ENCODE peak calls at places on chromosomes 2 and 18, in four cellular contexts. One of them, this sample, is unnamed.
A peak's percentile ranks its signal among the peaks of the same experiment; 100 is the strongest.

GRCh38 chr18:50817898-50818250 is 1.9 kb downstream of the MRO start:
- DNase-seq in fibroblast of lung: peak; percentile 81
- DNase-seq in IMR-90: peak; percentile 28
- DNase-seq in coronary artery: no peak
- DNase-seq in this sample: no peak

GRCh38 chr2:232809349-232810124 is 33.2 kb upstream of the KCNJ13 start:
- DNase-seq in fibroblast of lung: no peak
- DNase-seq in coronary artery: no peak
- DNase-seq in IMR-90: no peak
- DNase-seq in this sample: peak; percentile 12

GRCh38 chr18:8121942-8122480 is 487.2 kb upstream of the RAB12 start:
- DNase-seq in fibroblast of lung: no peak
- DNase-seq in coronary artery: no peak
- DNase-seq in IMR-90: peak; percentile 94
- DNase-seq in this sample: no peak

GRCh38 chr18:11167778-11168177 is 18.4 kb upstream of the PIEZO2 start:
- DNase-seq in IMR-90: peak; percentile 85
- DNase-seq in fibroblast of lung: peak; percentile 43
- DNase-seq in coronary artery: no peak
- DNase-seq in this sample: no peak

GRCh38 chr18:11154369-11154982 is 5.1 kb upstream of the PIEZO2 start:
- DNase-seq in fibroblast of lung: peak; percentile 85
- DNase-seq in coronary artery: no peak
- DNase-seq in IMR-90: peak; percentile 76
- DNase-seq in this sample: no peak

GRCh38 chr2:6602471-6602870 is 263.2 kb downstream of the CMPK2 start:
- DNase-seq in IMR-90: peak; percentile 2
- DNase-seq in coronary artery: no peak
- DNase-seq in fibroblast of lung: no peak
- DNase-seq in this sample: no peak

GRCh38 chr2:19669605-19670004 is 232.2 kb downstream of the TTC32 start:
- DNase-seq in coronary artery: peak; percentile 35
- DNase-seq in fibroblast of lung: no peak
- DNase-seq in IMR-90: no peak
- DNase-seq in this sample: no peak

GRCh38 chr2:164706522-164706921 is 85.2 kb upstream of the GRB14 start:
- DNase-seq in fibroblast of lung: no peak
- DNase-seq in coronary artery: no peak
- DNase-seq in IMR-90: peak; percentile 76
- DNase-seq in this sample: no peak

GRCh38 chr2:213246665-213247281 is 37.5 kb upstream of the SPAG16 start:
- DNase-seq in IMR-90: peak; percentile 64
- DNase-seq in coronary artery: no peak
- DNase-seq in fibroblast of lung: peak; percentile 73
- DNase-seq in this sample: no peak

GRCh38 chr2:215626812-215627281 is 191.0 kb upstream of the FN1 start:
- DNase-seq in IMR-90: no peak
- DNase-seq in coronary artery: no peak
- DNase-seq in fibroblast of lung: no peak
- DNase-seq in this sample: no peak

GRCh38 chr18:43751203-43751602 is 473.9 kb upstream of the SYT4 start:
- DNase-seq in IMR-90: no peak
- DNase-seq in coronary artery: no peak
- DNase-seq in fibroblast of lung: no peak
- DNase-seq in this sample: no peak

GRCh38 chr2:227252831-227253230 is 72.2 kb upstream of the MFF start:
- DNase-seq in IMR-90: no peak
- DNase-seq in coronary artery: no peak
- DNase-seq in fibroblast of lung: no peak
- DNase-seq in this sample: no peak

GRCh38 chr2:221103930-221104329 is 468.2 kb downstream of the EPHA4 start:
- DNase-seq in fibroblast of lung: peak; percentile 22
- DNase-seq in coronary artery: no peak
- DNase-seq in IMR-90: no peak
- DNase-seq in this sample: peak; percentile 69

GRCh38 chr2:165009466-165009865 is 54.1 kb upstream of the SLC38A11 start:
- DNase-seq in coronary artery: no peak
- DNase-seq in fibroblast of lung: no peak
- DNase-seq in IMR-90: peak; percentile 7
- DNase-seq in this sample: no peak

GRCh38 chr2:182638652-182639051 is 77.4 kb upstream of the DNAJC10 start:
- DNase-seq in coronary artery: no peak
- DNase-seq in IMR-90: no peak
- DNase-seq in fibroblast of lung: no peak
- DNase-seq in this sample: no peak

GRCh38 chr2:109173311-109174171 is 44.5 kb downstream of the SH3RF3 start:
- DNase-seq in coronary artery: peak; percentile 96
- DNase-seq in IMR-90: peak; percentile 87
- DNase-seq in fibroblast of lung: peak; percentile 95
- DNase-seq in this sample: peak; percentile 70

GRCh38 chr2:1620081-1620480 is 124.2 kb downstream of the PXDN start:
- DNase-seq in coronary artery: peak; percentile 61
- DNase-seq in IMR-90: no peak
- DNase-seq in fibroblast of lung: no peak
- DNase-seq in this sample: no peak

GRCh38 chr18:2932247-2933181 is 80.4 kb downstream of the LPIN2 start:
- DNase-seq in fibroblast of lung: peak; percentile 81
- DNase-seq in coronary artery: no peak
- DNase-seq in IMR-90: peak; percentile 70
- DNase-seq in this sample: no peak

GRCh38 chr2:169006665-169007064 is 24.5 kb downstream of the ABCB11 start:
- DNase-seq in fibroblast of lung: no peak
- DNase-seq in IMR-90: no peak
- DNase-seq in coronary artery: no peak
- DNase-seq in this sample: no peak

GRCh38 chr2:45860136-45861106 is 208.9 kb downstream of the PRKCE start:
- DNase-seq in IMR-90: peak; percentile 38
- DNase-seq in coronary artery: no peak
- DNase-seq in fibroblast of lung: peak; percentile 86
- DNase-seq in this sample: peak; percentile 39

GRCh38 chr2:132589060-132589765 is 80.8 kb downstream of the LYPD1 start:
- DNase-seq in IMR-90: no peak
- DNase-seq in fibroblast of lung: no peak
- DNase-seq in coronary artery: no peak
- DNase-seq in this sample: no peak

GRCh38 chr2:6812857-6813530 is 52.7 kb downstream of the CMPK2 start:
- DNase-seq in fibroblast of lung: no peak
- DNase-seq in IMR-90: no peak
- DNase-seq in coronary artery: no peak
- DNase-seq in this sample: no peak

GRCh38 chr2:147173186-147173575 is 671.6 kb upstream of the ACVR2A start:
- DNase-seq in fibroblast of lung: peak; percentile 24
- DNase-seq in coronary artery: no peak
- DNase-seq in IMR-90: no peak
- DNase-seq in this sample: no peak

DNA sequence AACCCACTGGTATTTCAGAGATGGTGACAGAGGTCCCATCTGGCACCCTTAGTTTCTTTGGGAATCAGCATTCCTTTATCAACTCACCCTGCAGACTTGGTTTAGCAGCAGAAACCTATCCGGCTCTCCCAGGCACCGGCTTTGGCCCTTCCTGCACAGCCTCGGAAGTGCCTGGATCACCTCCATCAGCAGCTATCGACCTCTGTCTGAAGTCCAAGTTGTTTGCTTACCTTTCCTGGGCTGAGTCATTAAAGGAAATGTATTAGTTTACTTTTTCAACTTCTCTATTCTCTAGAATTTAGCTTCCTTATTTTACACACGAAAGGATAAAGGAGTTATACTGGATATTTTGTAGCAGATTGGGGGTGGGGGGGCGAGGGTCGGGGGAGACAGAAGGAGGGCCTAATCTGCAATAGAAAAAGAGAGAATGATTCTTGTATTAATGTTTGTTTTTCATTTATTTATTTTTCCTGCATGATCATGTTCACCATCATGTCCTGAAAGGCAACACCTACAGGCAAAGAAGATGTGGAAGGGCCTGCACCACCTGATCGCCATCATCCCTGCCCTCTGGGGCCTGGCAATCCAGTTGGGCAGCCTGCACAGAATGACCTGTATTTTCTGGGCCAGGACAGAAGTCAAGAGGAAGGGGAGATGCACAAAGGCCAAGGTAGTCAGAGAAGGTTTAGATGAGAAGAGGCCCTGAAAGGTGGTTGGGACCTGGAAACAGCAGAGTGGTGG is 22.1 kb upstream of the MAT2A start:
- DNase-seq in coronary artery: no peak
- DNase-seq in IMR-90: peak; percentile 65
- DNase-seq in fibroblast of lung: no peak
- DNase-seq in this sample: no peak
- H3K4me3 ChIP-seq in coronary artery: no peak overlapping the region
- H3K4me3 ChIP-seq in IMR-90: no peak overlapping the region
- H3K4me3 ChIP-seq in fibroblast of lung: no peak overlapping the region
- H3K4me3 ChIP-seq in this sample: no peak overlapping the region

GRCh38 chr2:108101481-108101880 is 115.2 kb downstream of the SLC5A7 start:
- DNase-seq in IMR-90: no peak
- DNase-seq in coronary artery: no peak
- DNase-seq in fibroblast of lung: no peak
- DNase-seq in this sample: no peak
- H3K27ac ChIP-seq in IMR-90: no peak overlapping the region
- H3K27ac ChIP-seq in coronary artery: no peak overlapping the region
- H3K27ac ChIP-seq in fibroblast of lung: no peak overlapping the region
- H3K27ac ChIP-seq in this sample: no peak overlapping the region

DNA sequence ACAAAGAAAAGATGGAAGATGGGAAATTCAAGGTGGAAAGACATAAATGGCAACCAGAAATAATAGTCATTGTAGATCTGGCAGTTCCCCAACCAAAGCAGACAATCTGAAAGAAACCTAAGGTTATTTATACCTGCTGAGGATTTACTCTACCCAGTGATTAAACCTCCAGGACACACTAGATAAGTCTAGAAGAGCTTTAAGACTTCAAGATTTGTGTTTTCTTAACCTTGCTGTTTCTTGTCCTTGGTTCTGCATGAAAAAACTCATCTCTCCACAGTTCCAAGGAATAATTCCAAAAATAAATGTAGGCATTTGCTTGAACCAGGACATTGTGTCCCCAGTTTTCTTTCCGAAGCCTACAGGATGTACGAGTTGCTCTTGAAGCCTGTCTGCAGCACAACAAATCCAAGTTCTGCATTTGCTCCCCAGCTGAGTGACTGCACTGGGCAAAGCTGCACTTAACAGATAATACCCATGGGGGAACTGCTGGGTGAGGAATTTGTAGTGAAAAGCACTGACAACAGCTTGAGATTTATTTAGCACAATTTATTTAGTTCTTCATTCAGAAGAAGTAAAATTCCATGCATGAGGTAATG is 19.7 kb downstream of the DTNA start:
- DNase-seq in IMR-90: no peak
- DNase-seq in fibroblast of lung: no peak
- DNase-seq in coronary artery: no peak
- DNase-seq in this sample: no peak
- H3K4me3 ChIP-seq in IMR-90: no peak overlapping the region
- H3K4me3 ChIP-seq in fibroblast of lung: no peak overlapping the region
- H3K4me3 ChIP-seq in coronary artery: no peak overlapping the region
- H3K4me3 ChIP-seq in this sample: no peak overlapping the region

GRCh38 chr2:176745543-176746331 is 466.9 kb upstream of the HNRNPA3 start:
- DNase-seq in coronary artery: no peak
- DNase-seq in fibroblast of lung: no peak
- DNase-seq in IMR-90: no peak
- DNase-seq in this sample: no peak
- H3K27ac ChIP-seq in coronary artery: no peak overlapping the region
- H3K27ac ChIP-seq in fibroblast of lung: no peak overlapping the region
- H3K27ac ChIP-seq in IMR-90: no peak overlapping the region
- H3K27ac ChIP-seq in this sample: no peak overlapping the region

GRCh38 chr2:27798476-27798875 is 27.0 kb downstream of the MRPL33 start:
- DNase-seq in coronary artery: no peak
- DNase-seq in fibroblast of lung: no peak
- DNase-seq in IMR-90: no peak
- DNase-seq in this sample: no peak

GRCh38 chr2:27796991-27797752 is 25.7 kb downstream of the MRPL33 start:
- DNase-seq in coronary artery: no peak
- DNase-seq in IMR-90: no peak
- DNase-seq in fibroblast of lung: no peak
- DNase-seq in this sample: peak; percentile 71

GRCh38 chr2:27798948-27799645 is 27.6 kb downstream of the MRPL33 start:
- DNase-seq in fibroblast of lung: peak; percentile 99
- DNase-seq in IMR-90: peak; percentile 100
- DNase-seq in coronary artery: peak; percentile 94
- DNase-seq in this sample: no peak

GRCh38 chr2:27800856-27801255 is 29.3 kb downstream of the MRPL33 start:
- DNase-seq in IMR-90: no peak
- DNase-seq in fibroblast of lung: no peak
- DNase-seq in coronary artery: no peak
- DNase-seq in this sample: no peak

GRCh38 chr2:27799646-27800010 is 28.1 kb downstream of the MRPL33 start:
- DNase-seq in IMR-90: no peak
- DNase-seq in fibroblast of lung: no peak
- DNase-seq in coronary artery: peak; percentile 76
- DNase-seq in this sample: no peak
- H3K4me3 ChIP-seq in IMR-90: no peak overlapping the region
- H3K4me3 ChIP-seq in fibroblast of lung: no peak overlapping the region
- H3K4me3 ChIP-seq in coronary artery: peak overlapping the region; percentile 22
- H3K4me3 ChIP-seq in this sample: no peak overlapping the region

GRCh38 chr18:23964282-23965238 is 50.0 kb upstream of the TTC39C start:
- DNase-seq in IMR-90: no peak
- DNase-seq in coronary artery: no peak
- DNase-seq in fibroblast of lung: no peak
- DNase-seq in this sample: no peak

GRCh38 chr18:23968638-23969037 is 45.9 kb upstream of the TTC39C start:
- DNase-seq in coronary artery: no peak
- DNase-seq in fibroblast of lung: no peak
- DNase-seq in IMR-90: no peak
- DNase-seq in this sample: no peak

GRCh38 chr18:23969664-23970063 is 44.9 kb upstream of the TTC39C start:
- DNase-seq in fibroblast of lung: no peak
- DNase-seq in coronary artery: no peak
- DNase-seq in IMR-90: no peak
- DNase-seq in this sample: no peak

GRCh38 chr18:23966909-23967308 is 47.6 kb upstream of the TTC39C start:
- DNase-seq in fibroblast of lung: no peak
- DNase-seq in coronary artery: no peak
- DNase-seq in IMR-90: no peak
- DNase-seq in this sample: no peak

DNA sequence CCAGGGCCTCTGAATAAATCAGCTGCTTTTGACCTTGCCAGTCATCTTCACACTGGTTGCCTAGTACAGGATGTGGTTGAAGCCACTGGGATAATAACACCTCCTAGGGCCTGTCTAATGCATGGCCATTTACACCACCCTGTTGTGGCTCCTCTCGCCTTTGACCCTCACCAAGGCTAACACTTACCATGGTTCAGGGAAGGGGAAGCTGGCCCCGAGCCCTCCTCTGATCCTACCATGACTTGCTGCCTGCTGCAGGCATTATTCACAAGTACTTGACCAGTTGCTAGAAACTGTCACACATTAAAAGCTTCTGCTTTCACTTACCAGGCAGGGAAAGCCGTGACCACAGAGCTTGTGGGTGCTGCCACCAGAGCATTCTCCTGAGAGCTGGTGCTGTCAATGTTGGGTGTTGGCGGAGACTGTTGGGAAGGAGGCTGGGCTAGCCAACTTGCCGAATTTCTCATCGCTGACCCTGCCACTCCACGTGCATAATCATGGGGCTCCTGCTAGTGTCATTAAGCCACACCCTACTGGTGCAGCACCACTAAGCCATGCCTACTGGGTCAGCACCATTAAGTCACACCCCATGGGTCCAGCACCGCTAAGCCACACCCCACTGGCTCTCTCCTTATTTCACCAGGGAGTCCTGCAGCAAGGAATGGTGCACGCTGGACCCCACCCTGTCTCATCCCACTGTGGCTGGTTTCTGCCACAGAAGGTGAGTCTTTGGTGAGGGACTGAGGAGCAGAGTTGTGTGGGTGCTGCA is 47.0 kb upstream of the TTC39C start:
- DNase-seq in coronary artery: no peak
- DNase-seq in IMR-90: no peak
- DNase-seq in fibroblast of lung: no peak
- DNase-seq in this sample: no peak
- H3K27ac ChIP-seq in coronary artery: no peak overlapping the region
- H3K27ac ChIP-seq in IMR-90: no peak overlapping the region
- H3K27ac ChIP-seq in fibroblast of lung: no peak overlapping the region
- H3K27ac ChIP-seq in this sample: no peak overlapping the region